ENCODE peak calls at places on chromosome 20, in eight cellular contexts. F is IMR-90; G is PC-3; T is H9; W is M059J; L is stimulated activated CD8-positive, alpha-beta memory T cell treated with anti-CD3 and anti-CD28 coated beads, Interleukin-7, amount 100 ng/mL, for 48 hours; I is endodermal cell; P is RPMI8226. D is an unnamed sample.

GRCh38 chr20:31815408-31816188 is 3.6 kb upstream of the MYLK2 start:
- DNase-seq in F (no peak), G (no peak), T (no peak), W (peak), L (no peak), I (peak), P (no peak), D (no peak)

GRCh38 chr20:18808712-18809111 is 4.9 kb upstream of the SCP2D1 start:
- DNase-seq in F (no peak), G (no peak), T (no peak), W (no peak), L (no peak), I (no peak), P (no peak), D (no peak)

GRCh38 chr20:33827629-33828325 is 16.6 kb downstream of the CHMP4B start:
- DNase-seq in F (peak), G (no peak), T (no peak), W (no peak), L (no peak), I (no peak), P (no peak), D (no peak)

GRCh38 chr20:2596673-2597279 is 55.7 kb upstream of the NOP56 start:
- DNase-seq in F (peak), G (no peak), T (no peak), W (peak), L (no peak), I (peak), P (no peak), D (no peak)

GRCh38 chr20:5621305-5621704 is 128.9 kb upstream of the SHLD1 start:
- DNase-seq in F (no peak), G (no peak), T (no peak), W (peak), L (no peak), I (no peak), P (no peak), D (no peak)

GRCh38 chr20:33063271-33063670 is 9.6 kb downstream of the BPIFB3 start:
- DNase-seq in F (no peak), G (no peak), T (no peak), W (no peak), L (no peak), I (no peak), P (no peak), D (no peak)

GRCh38 chr20:61355585-61355984 is 103.5 kb downstream of the CDH4 start:
- DNase-seq in F (no peak), G (no peak), T (no peak), W (no peak), L (no peak), I (no peak), P (peak), D (no peak)

GRCh38 chr20:43065299-43065698 is 124.4 kb downstream of the PTPRT start:
- DNase-seq in F (no peak), G (no peak), T (no peak), W (no peak), L (no peak), I (no peak), P (no peak), D (peak)

GRCh38 chr20:34883087-34883688 is 6.8 kb downstream of the ACSS2 start:
- DNase-seq in F (no peak), G (no peak), T (no peak), W (no peak), L (no peak), I (no peak), P (no peak), D (no peak)

GRCh38 chr20:40797425-40797824 is 108.4 kb upstream of the MAFB start:
- DNase-seq in F (peak), G (peak), T (peak), W (peak), L (no peak), I (peak), P (peak), D (peak)

GRCh38 chr20:51402201-51402600 is 140.3 kb downstream of the NFATC2 start:
- DNase-seq in F (peak), G (no peak), T (no peak), W (peak), L (no peak), I (no peak), P (peak), D (no peak)

GRCh38 chr20:50586531-50587232 is 76.5 kb downstream of the PTPN1 start:
- DNase-seq in F (no peak), G (no peak), T (no peak), W (no peak), L (no peak), I (no peak), P (no peak), D (no peak)

GRCh38 chr20:41047975-41048305 is 19.3 kb downstream of the TOP1 start:
- DNase-seq in F (no peak), G (peak), T (no peak), W (peak), L (no peak), I (no peak), P (peak), D (peak)

GRCh38 chr20:24102290-24102689 is 113.7 kb upstream of the GGTLC1 start:
- DNase-seq in F (no peak), G (peak), T (peak), W (peak), L (no peak), I (peak), P (peak), D (peak)

GRCh38 chr20:14193443-14193842 is 144.0 kb downstream of the FLRT3 start:
- DNase-seq in F (no peak), G (no peak), T (peak), W (no peak), L (no peak), I (peak), P (no peak), D (no peak)

GRCh38 chr20:8647868-8648495 is 420.9 kb upstream of the PLCB4 start:
- DNase-seq in F (no peak), G (no peak), T (no peak), W (no peak), L (no peak), I (no peak), P (no peak), D (no peak)

GRCh38 chr20:2804921-2805681 is 4.7 kb upstream of the CPXM1 start:
- DNase-seq in F (no peak), G (no peak), T (peak), W (peak), L (no peak), I (peak), P (no peak), D (no peak)

GRCh38 chr20:49979030-49979832 is 3.5 kb upstream of the SNAI1 start:
- DNase-seq in F (no peak), G (peak), T (peak), W (peak), L (no peak), I (peak), P (peak), D (peak)